ENCODE peak calls at places on chromosomes 11 and 22, in seven cellular contexts. J is body of pancreas, W is BE2C, I is HepG2, T is OCI-LY7, Z is PC-3, R is kidney. H is an unnamed sample.
A peak's percentile ranks its signal among the peaks of the same experiment; 100 is the strongest.

GRCh38 chr22:37455896-37456295 is 28.6 kb upstream of the ELFN2 start:
- DNase-seq in J (no peak), W (no peak), I (no peak), T (no peak), Z (no peak), R (no peak), H (no peak)

GRCh38 chr11:57116654-57117053 is 65.1 kb upstream of the LRRC55 start:
- DNase-seq in J (peak; percentile 44), W (peak; percentile 32), I (peak; percentile 25), T (peak; percentile 37), Z (peak; percentile 69), R (no peak), H (peak; percentile 57)

GRCh38 chr11:31809543-31809856 is 1.6 kb downstream of the PAX6 start:
- DNase-seq in J (no peak), W (no peak), I (no peak), T (no peak), Z (peak; percentile 10), R (no peak), H (no peak)

GRCh38 chr11:34926101-34926830 is 9.8 kb downstream of the PDHX start:
- DNase-seq in J (peak; percentile 23), W (peak; percentile 5), I (peak; percentile 47), T (peak; percentile 58), Z (peak; percentile 67), R (no peak), H (peak; percentile 47)

GRCh38 chr11:66868726-66869291 is 11.9 kb downstream of the LRFN4 start:
- DNase-seq in J (peak; percentile 82), W (peak; percentile 50), I (peak; percentile 82), T (peak; percentile 92), Z (peak; percentile 87), R (peak; percentile 81), H (peak; percentile 93)

GRCh38 chr11:22832315-22833041 is 2.9 kb upstream of the SVIP start:
- DNase-seq in J (no peak), W (no peak), I (peak; percentile 15), T (no peak), Z (peak; percentile 68), R (no peak), H (no peak)

GRCh38 chr11:28729339-28729738 is 621.2 kb downstream of the METTL15 start:
- DNase-seq in J (no peak), W (no peak), I (no peak), T (no peak), Z (no peak), R (peak; percentile 52), H (no peak)

GRCh38 chr22:26822300-26822699 is 164.9 kb downstream of the MIAT start:
- DNase-seq in J (no peak), W (no peak), I (no peak), T (no peak), Z (no peak), R (no peak), H (no peak)

GRCh38 chr22:35892192-35892591 is 136.4 kb downstream of the RBFOX2 start:
- DNase-seq in J (no peak), W (no peak), I (no peak), T (no peak), Z (peak; percentile 54), R (no peak), H (no peak)

GRCh38 chr22:29306175-29306829 is at the start of gene GAS2L1:
- DNase-seq in J (peak; percentile 79), W (peak; percentile 88), I (peak; percentile 54), T (peak; percentile 55), Z (peak; percentile 70), R (peak; percentile 94), H (peak; percentile 92)

GRCh38 chr11:122033631-122034030 is 82.4 kb downstream of the BLID start:
- DNase-seq in J (no peak), W (no peak), I (no peak), T (no peak), Z (no peak), R (no peak), H (no peak)

DNA sequence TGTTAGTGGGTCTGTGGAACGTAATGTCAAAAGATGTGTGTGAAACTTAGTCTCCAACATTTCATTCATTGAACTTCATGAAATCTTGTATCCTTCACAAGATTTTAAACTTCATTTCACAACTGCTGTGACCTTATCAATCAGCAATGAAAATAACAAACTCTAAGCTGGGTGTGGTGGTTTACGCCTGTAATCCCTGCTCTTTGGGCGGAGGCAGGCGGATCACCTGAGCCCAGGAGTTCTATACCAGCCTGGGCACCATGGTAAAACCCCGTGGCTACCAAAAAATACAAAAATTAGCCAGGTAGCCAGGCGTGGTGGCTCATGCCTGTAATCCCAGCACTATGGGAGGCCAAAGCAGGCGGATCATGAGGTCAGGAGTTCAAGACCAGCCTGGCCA is 5.1 kb downstream of the CHKA start:
- DNase-seq in J (no peak), W (no peak), I (no peak), T (no peak), Z (no peak), R (no peak), H (no peak)
- H3K4me3 ChIP-seq in J (no peak overlapping the region), W (no peak overlapping the region), I (no peak overlapping the region), T (no peak overlapping the region), Z (no peak overlapping the region), R (no peak overlapping the region), H (no peak overlapping the region)

GRCh38 chr11:7511405-7511804 is 2.4 kb upstream of the PPFIBP2 start:
- DNase-seq in J (peak; percentile 87), W (no peak), I (peak; percentile 15), T (peak; percentile 64), Z (no peak), R (no peak), H (no peak)

GRCh38 chr11:7512525-7513209 is 1.1 kb upstream of the PPFIBP2 start:
- DNase-seq in J (peak; percentile 86), W (peak; percentile 15), I (peak; percentile 13), T (peak; percentile 91), Z (no peak), R (peak; percentile 94), H (no peak)

GRCh38 chr11:7515544-7515943 is 1.7 kb downstream of the PPFIBP2 start:
- DNase-seq in J (no peak), W (no peak), I (peak; percentile 13), T (no peak), Z (no peak), R (no peak), H (no peak)

GRCh38 chr11:7514099-7514725 is 413 bp downstream of the PPFIBP2 start:
- DNase-seq in J (no peak), W (no peak), I (no peak), T (peak; percentile 41), Z (no peak), R (no peak), H (no peak)

DNA sequence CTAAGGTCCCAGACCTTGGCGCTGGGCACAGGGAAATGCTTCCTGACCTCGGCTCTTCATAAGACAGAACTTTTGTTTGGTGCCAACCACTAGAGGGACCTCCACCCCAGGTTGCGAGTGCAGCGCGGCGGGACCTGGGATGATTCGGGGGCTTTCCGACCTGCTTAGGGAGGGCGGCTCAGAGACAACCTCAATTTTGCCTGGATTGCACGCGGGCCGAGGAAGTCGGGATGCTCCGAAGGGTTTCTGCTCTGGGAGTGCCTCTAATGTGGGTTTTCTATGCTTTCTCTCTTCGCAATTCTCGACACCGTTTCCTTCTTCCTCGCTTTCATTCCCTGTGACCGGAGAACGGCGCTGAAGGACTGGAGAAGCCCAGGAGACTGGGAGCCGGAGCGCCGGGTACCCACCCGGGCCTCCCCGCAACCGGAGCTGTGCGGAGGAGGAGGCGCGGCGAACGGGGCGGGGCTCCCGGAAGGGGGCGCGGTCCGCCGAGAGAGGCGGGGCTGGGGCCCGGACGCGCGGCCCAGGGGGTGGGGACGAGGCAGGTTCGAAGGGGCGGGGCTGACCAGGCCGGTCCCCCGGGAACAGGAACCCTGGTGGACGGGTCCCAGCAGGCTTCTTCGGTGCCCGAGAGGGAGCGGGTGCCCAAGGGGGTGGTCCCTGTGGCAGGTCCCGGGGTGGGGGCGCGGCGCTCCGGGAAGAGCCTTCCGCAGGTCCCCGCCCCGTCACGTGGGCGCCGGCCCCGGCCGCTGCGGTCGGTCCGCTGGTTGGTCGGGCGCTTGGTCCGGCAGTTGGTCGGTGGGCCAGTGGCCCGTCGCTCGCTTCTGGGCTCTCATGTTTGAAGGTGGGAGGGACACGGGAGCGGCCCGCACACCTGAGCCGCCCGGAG is at the start of gene PPFIBP2:
- DNase-seq in J (peak; percentile 87), W (peak; percentile 72), I (peak; percentile 58), T (peak; percentile 86), Z (peak; percentile 64), R (peak; percentile 95), H (peak; percentile 79)
- TF ChIP-seq CTCF in J (peak; percentile 74), W (peak; percentile 63), I (peak; percentile 85), T (peak; percentile 88), Z (peak; percentile 81), R (peak; percentile 67), H (peak; percentile 79)

GRCh38 chr11:68646832-68647231 is 37.5 kb upstream of the GAL start:
- DNase-seq in J (no peak), W (no peak), I (no peak), T (no peak), Z (no peak), R (no peak), H (no peak)

GRCh38 chr11:68643576-68643975 is 40.8 kb upstream of the GAL start:
- DNase-seq in J (no peak), W (no peak), I (no peak), T (no peak), Z (peak; percentile 49), R (no peak), H (no peak)

GRCh38 chr11:68641880-68642279 is 42.5 kb upstream of the GAL start:
- DNase-seq in J (no peak), W (no peak), I (no peak), T (no peak), Z (no peak), R (no peak), H (no peak)
- H3K4me1 ChIP-seq in J (no peaks in the 10 kb centered on the region), W (no peaks in the 10 kb centered on the region), I (no peaks in the 10 kb centered on the region), T (no peaks in the 10 kb centered on the region), Z (no peaks in the 10 kb centered on the region), R (no peaks in the 10 kb centered on the region), H (no peaks in the 10 kb centered on the region)

GRCh38 chr22:48318173-48318572 is 1509.5 kb downstream of the BRD1 start:
- DNase-seq in J (no peak), W (no peak), I (no peak), T (no peak), Z (no peak), R (peak; percentile 34), H (no peak)

GRCh38 chr22:48315415-48316244 is 1512.0 kb downstream of the BRD1 start:
- DNase-seq in J (no peak), W (no peak), I (no peak), T (no peak), Z (no peak), R (peak; percentile 72), H (no peak)

GRCh38 chr22:48316245-48316875 is 1511.3 kb downstream of the BRD1 start:
- DNase-seq in J (no peak), W (no peak), I (no peak), T (no peak), Z (no peak), R (peak; percentile 20), H (no peak)

GRCh38 chr22:48318575-48319320 is 1508.9 kb downstream of the BRD1 start:
- DNase-seq in J (no peak), W (no peak), I (no peak), T (no peak), Z (no peak), R (peak; percentile 41), H (no peak)

GRCh38 chr22:48316876-48317250 is 1510.8 kb downstream of the BRD1 start:
- DNase-seq in J (no peak), W (no peak), I (no peak), T (no peak), Z (no peak), R (peak; percentile 56), H (no peak)
- H3K4me3 ChIP-seq in J (no peak overlapping the region), W (no peak overlapping the region), I (no peak overlapping the region), T (no peak overlapping the region), Z (no peak overlapping the region), R (no peak overlapping the region), H (no peak overlapping the region)

GRCh38 chr11:19934828-19935259 is 222.2 kb downstream of the NAV2 start:
- DNase-seq in J (no peak), W (no peak), I (no peak), T (no peak), Z (no peak), R (no peak), H (no peak)
- TF ChIP-seq CTCF in J (no peak), W (no peak), I (peak; percentile 25), T (no peak), Z (no peak), R (no peak), H (no peak)

H was measured in Caco-2.